ENCODE peak calls at places on chromosomes 12 and 14, in five cellular contexts. One of them, this sample, is unnamed.

GRCh38 chr14:71714225-71714624 is 218.0 kb upstream of the RGS6 start:
- DNase-seq in kidney epithelial cell: no peak
- DNase-seq in neural crest cell: no peak
- DNase-seq in activated CD4-positive, alpha-beta T cell treated with anti-CD3 and anti-CD28 coated beads for 48 hours: no peak
- DNase-seq in mesendoderm: no peak
- DNase-seq in this sample: no peak

GRCh38 chr14:91414475-91415342 is 2.9 kb downstream of the CCDC88C start:
- DNase-seq in kidney epithelial cell: no peak
- DNase-seq in neural crest cell: no peak
- DNase-seq in activated CD4-positive, alpha-beta T cell treated with anti-CD3 and anti-CD28 coated beads for 48 hours: no peak
- DNase-seq in mesendoderm: peak
- DNase-seq in this sample: peak

GRCh38 chr14:73743431-73743931 is 29.3 kb upstream of the PNMA1 start:
- DNase-seq in kidney epithelial cell: no peak
- DNase-seq in neural crest cell: no peak
- DNase-seq in activated CD4-positive, alpha-beta T cell treated with anti-CD3 and anti-CD28 coated beads for 48 hours: peak
- DNase-seq in mesendoderm: no peak
- DNase-seq in this sample: no peak

GRCh38 chr14:104794099-104794498 is 1.4 kb downstream of the AKT1 start:
- DNase-seq in kidney epithelial cell: no peak
- DNase-seq in neural crest cell: no peak
- DNase-seq in activated CD4-positive, alpha-beta T cell treated with anti-CD3 and anti-CD28 coated beads for 48 hours: peak
- DNase-seq in mesendoderm: peak
- DNase-seq in this sample: peak

GRCh38 chr12:4648099-4648498 is 752 bp downstream of the AKAP3 start:
- DNase-seq in kidney epithelial cell: no peak
- DNase-seq in neural crest cell: no peak
- DNase-seq in activated CD4-positive, alpha-beta T cell treated with anti-CD3 and anti-CD28 coated beads for 48 hours: no peak
- DNase-seq in mesendoderm: no peak
- DNase-seq in this sample: no peak

GRCh38 chr14:101112351-101113107 is 209.0 kb upstream of the RTL1 start:
- DNase-seq in kidney epithelial cell: no peak
- DNase-seq in neural crest cell: no peak
- DNase-seq in activated CD4-positive, alpha-beta T cell treated with anti-CD3 and anti-CD28 coated beads for 48 hours: no peak
- DNase-seq in mesendoderm: no peak
- DNase-seq in this sample: peak

GRCh38 chr12:96044017-96044985 is 8.9 kb upstream of the LTA4H start:
- DNase-seq in kidney epithelial cell: no peak
- DNase-seq in neural crest cell: no peak
- DNase-seq in activated CD4-positive, alpha-beta T cell treated with anti-CD3 and anti-CD28 coated beads for 48 hours: no peak
- DNase-seq in mesendoderm: no peak
- DNase-seq in this sample: no peak

GRCh38 chr12:102992297-102992696 is 34.8 kb downstream of the ASCL1 start:
- DNase-seq in kidney epithelial cell: no peak
- DNase-seq in neural crest cell: no peak
- DNase-seq in activated CD4-positive, alpha-beta T cell treated with anti-CD3 and anti-CD28 coated beads for 48 hours: no peak
- DNase-seq in mesendoderm: no peak
- DNase-seq in this sample: no peak

GRCh38 chr14:32345311-32345771 is 16.2 kb downstream of the AKAP6 start:
- DNase-seq in kidney epithelial cell: no peak
- DNase-seq in neural crest cell: no peak
- DNase-seq in activated CD4-positive, alpha-beta T cell treated with anti-CD3 and anti-CD28 coated beads for 48 hours: no peak
- DNase-seq in mesendoderm: peak
- DNase-seq in this sample: no peak

GRCh38 chr12:63823040-63823439 is 21.5 kb upstream of the SRGAP1 start:
- DNase-seq in kidney epithelial cell: no peak
- DNase-seq in neural crest cell: no peak
- DNase-seq in activated CD4-positive, alpha-beta T cell treated with anti-CD3 and anti-CD28 coated beads for 48 hours: no peak
- DNase-seq in mesendoderm: no peak
- DNase-seq in this sample: no peak

GRCh38 chr12:125983784-125984510 is 918.7 kb downstream of the AACS start:
- DNase-seq in kidney epithelial cell: no peak
- DNase-seq in neural crest cell: no peak
- DNase-seq in activated CD4-positive, alpha-beta T cell treated with anti-CD3 and anti-CD28 coated beads for 48 hours: no peak
- DNase-seq in mesendoderm: peak
- DNase-seq in this sample: peak

GRCh38 chr12:52506858-52507715 is 13.1 kb downstream of the KRT5 start:
- DNase-seq in kidney epithelial cell: peak
- DNase-seq in neural crest cell: peak
- DNase-seq in activated CD4-positive, alpha-beta T cell treated with anti-CD3 and anti-CD28 coated beads for 48 hours: no peak
- DNase-seq in mesendoderm: peak
- DNase-seq in this sample: peak

GRCh38 chr14:95340201-95340697 is 20.5 kb upstream of the CLMN start:
- DNase-seq in kidney epithelial cell: no peak
- DNase-seq in neural crest cell: no peak
- DNase-seq in activated CD4-positive, alpha-beta T cell treated with anti-CD3 and anti-CD28 coated beads for 48 hours: no peak
- DNase-seq in mesendoderm: no peak
- DNase-seq in this sample: peak

GRCh38 chr14:58638231-58639205 is 756 bp downstream of the DACT1 start:
- DNase-seq in kidney epithelial cell: no peak
- DNase-seq in neural crest cell: peak
- DNase-seq in activated CD4-positive, alpha-beta T cell treated with anti-CD3 and anti-CD28 coated beads for 48 hours: peak
- DNase-seq in mesendoderm: peak
- DNase-seq in this sample: peak

GRCh38 chr12:99121476-99121965 is 476.4 kb downstream of the APAF1 start:
- DNase-seq in kidney epithelial cell: no peak
- DNase-seq in neural crest cell: no peak
- DNase-seq in activated CD4-positive, alpha-beta T cell treated with anti-CD3 and anti-CD28 coated beads for 48 hours: no peak
- DNase-seq in mesendoderm: no peak
- DNase-seq in this sample: no peak

GRCh38 chr14:81890020-81890419 is 356.4 kb upstream of the SEL1L start:
- DNase-seq in kidney epithelial cell: no peak
- DNase-seq in neural crest cell: no peak
- DNase-seq in activated CD4-positive, alpha-beta T cell treated with anti-CD3 and anti-CD28 coated beads for 48 hours: no peak
- DNase-seq in mesendoderm: no peak
- DNase-seq in this sample: no peak

GRCh38 chr14:21075719-21076437 is 5.8 kb downstream of the ARHGEF40 start:
- DNase-seq in kidney epithelial cell: no peak
- DNase-seq in neural crest cell: no peak
- DNase-seq in activated CD4-positive, alpha-beta T cell treated with anti-CD3 and anti-CD28 coated beads for 48 hours: no peak
- DNase-seq in mesendoderm: no peak
- DNase-seq in this sample: no peak